ENCODE peak calls at places on chromosomes 4 and X, in nine cellular contexts. One of them, this sample, is unnamed.

GRCh38 chr4:14853186-14853946 is 148.9 kb upstream of the CPEB2 start:
- DNase-seq in heart left ventricle: no peak
- DNase-seq in mucosa of descending colon: no peak
- DNase-seq in endodermal cell: no peak
- DNase-seq in mammary epithelial cell: peak; percentile 78
- DNase-seq in CD8-positive, alpha-beta T cell: no peak
- DNase-seq in left lung: no peak
- DNase-seq in mesothelial cell of epicardium: no peak
- DNase-seq in stomach: no peak
- DNase-seq in this sample: no peak

GRCh38 chr4:86549163-86549788 is 44.8 kb upstream of the PTPN13 start:
- DNase-seq in heart left ventricle: no peak
- DNase-seq in mucosa of descending colon: no peak
- DNase-seq in endodermal cell: no peak
- DNase-seq in mammary epithelial cell: peak; percentile 59
- DNase-seq in CD8-positive, alpha-beta T cell: no peak
- DNase-seq in left lung: no peak
- DNase-seq in mesothelial cell of epicardium: no peak
- DNase-seq in stomach: no peak
- DNase-seq in this sample: no peak

GRCh38 chr4:34733185-34733916 is 1511.0 kb downstream of the ARAP2 start:
- DNase-seq in heart left ventricle: no peak
- DNase-seq in mucosa of descending colon: no peak
- DNase-seq in endodermal cell: no peak
- DNase-seq in mammary epithelial cell: no peak
- DNase-seq in CD8-positive, alpha-beta T cell: no peak
- DNase-seq in left lung: no peak
- DNase-seq in mesothelial cell of epicardium: no peak
- DNase-seq in stomach: no peak
- DNase-seq in this sample: no peak

GRCh38 chrX:106177982-106178321 is 9.8 kb downstream of the PWWP3B start:
- DNase-seq in heart left ventricle: no peak
- DNase-seq in mucosa of descending colon: no peak
- DNase-seq in endodermal cell: no peak
- DNase-seq in mammary epithelial cell: no peak
- DNase-seq in CD8-positive, alpha-beta T cell: no peak
- DNase-seq in left lung: no peak
- DNase-seq in mesothelial cell of epicardium: no peak
- DNase-seq in stomach: no peak
- DNase-seq in this sample: no peak

GRCh38 chrX:20066968-20067708 is 49.6 kb downstream of the MAP7D2 start:
- DNase-seq in heart left ventricle: no peak
- DNase-seq in mucosa of descending colon: no peak
- DNase-seq in endodermal cell: no peak
- DNase-seq in mammary epithelial cell: peak; percentile 52
- DNase-seq in CD8-positive, alpha-beta T cell: peak; percentile 6
- DNase-seq in left lung: no peak
- DNase-seq in mesothelial cell of epicardium: no peak
- DNase-seq in stomach: no peak
- DNase-seq in this sample: peak; percentile 36

GRCh38 chrX:136752796-136753195 is 27.9 kb downstream of the ARHGEF6 start:
- DNase-seq in heart left ventricle: no peak
- DNase-seq in mucosa of descending colon: no peak
- DNase-seq in endodermal cell: no peak
- DNase-seq in mammary epithelial cell: no peak
- DNase-seq in CD8-positive, alpha-beta T cell: no peak
- DNase-seq in left lung: no peak
- DNase-seq in mesothelial cell of epicardium: no peak
- DNase-seq in stomach: no peak
- DNase-seq in this sample: no peak

GRCh38 chr4:151407466-151408379 is 1.3 kb upstream of the FHIP1A start:
- DNase-seq in heart left ventricle: peak; percentile 15
- DNase-seq in mucosa of descending colon: peak; percentile 70
- DNase-seq in endodermal cell: peak; percentile 75
- DNase-seq in mammary epithelial cell: peak; percentile 66
- DNase-seq in CD8-positive, alpha-beta T cell: peak; percentile 8
- DNase-seq in left lung: peak; percentile 47
- DNase-seq in mesothelial cell of epicardium: no peak
- DNase-seq in stomach: peak; percentile 58
- DNase-seq in this sample: peak; percentile 19

GRCh38 chrX:24110049-24110448 is 39.5 kb upstream of the ZFX start:
- DNase-seq in heart left ventricle: peak; percentile 10
- DNase-seq in mucosa of descending colon: no peak
- DNase-seq in endodermal cell: no peak
- DNase-seq in mammary epithelial cell: no peak
- DNase-seq in CD8-positive, alpha-beta T cell: no peak
- DNase-seq in left lung: no peak
- DNase-seq in mesothelial cell of epicardium: peak; percentile 38
- DNase-seq in stomach: no peak
- DNase-seq in this sample: no peak

GRCh38 chr4:137414802-137415201 is 117.5 kb downstream of the PCDH18 start:
- DNase-seq in heart left ventricle: no peak
- DNase-seq in mucosa of descending colon: no peak
- DNase-seq in endodermal cell: no peak
- DNase-seq in mammary epithelial cell: no peak
- DNase-seq in CD8-positive, alpha-beta T cell: no peak
- DNase-seq in left lung: no peak
- DNase-seq in mesothelial cell of epicardium: no peak
- DNase-seq in stomach: no peak
- DNase-seq in this sample: no peak

GRCh38 chr4:24807611-24808010 is 12.2 kb downstream of the SOD3 start:
- DNase-seq in heart left ventricle: no peak
- DNase-seq in mucosa of descending colon: no peak
- DNase-seq in endodermal cell: no peak
- DNase-seq in mammary epithelial cell: no peak
- DNase-seq in CD8-positive, alpha-beta T cell: no peak
- DNase-seq in left lung: no peak
- DNase-seq in mesothelial cell of epicardium: no peak
- DNase-seq in stomach: no peak
- DNase-seq in this sample: no peak

GRCh38 chr4:102196221-102196620 is 149.1 kb downstream of the SLC39A8 start:
- DNase-seq in heart left ventricle: no peak
- DNase-seq in mucosa of descending colon: no peak
- DNase-seq in endodermal cell: no peak
- DNase-seq in mammary epithelial cell: peak; percentile 37
- DNase-seq in CD8-positive, alpha-beta T cell: no peak
- DNase-seq in left lung: no peak
- DNase-seq in mesothelial cell of epicardium: no peak
- DNase-seq in stomach: no peak
- DNase-seq in this sample: no peak

GRCh38 chr4:113840850-113841249 is 79.3 kb upstream of the CAMK2D start:
- DNase-seq in heart left ventricle: no peak
- DNase-seq in mucosa of descending colon: no peak
- DNase-seq in endodermal cell: no peak
- DNase-seq in mammary epithelial cell: peak; percentile 25
- DNase-seq in CD8-positive, alpha-beta T cell: no peak
- DNase-seq in left lung: no peak
- DNase-seq in mesothelial cell of epicardium: no peak
- DNase-seq in stomach: no peak
- DNase-seq in this sample: no peak

GRCh38 chr4:176875026-176875425 is 82.3 kb upstream of the VEGFC start:
- DNase-seq in heart left ventricle: no peak
- DNase-seq in mucosa of descending colon: no peak
- DNase-seq in endodermal cell: no peak
- DNase-seq in mammary epithelial cell: no peak
- DNase-seq in CD8-positive, alpha-beta T cell: no peak
- DNase-seq in left lung: no peak
- DNase-seq in mesothelial cell of epicardium: no peak
- DNase-seq in stomach: no peak
- DNase-seq in this sample: no peak

GRCh38 chr4:101102114-101102752 is 245.1 kb downstream of the PPP3CA start:
- DNase-seq in heart left ventricle: peak; percentile 39
- DNase-seq in mucosa of descending colon: peak; percentile 60
- DNase-seq in endodermal cell: no peak
- DNase-seq in mammary epithelial cell: peak; percentile 19
- DNase-seq in CD8-positive, alpha-beta T cell: no peak
- DNase-seq in left lung: no peak
- DNase-seq in mesothelial cell of epicardium: no peak
- DNase-seq in stomach: peak; percentile 42
- DNase-seq in this sample: no peak

GRCh38 chr4:74123065-74123728 is 24.2 kb upstream of the CXCL2 start:
- DNase-seq in heart left ventricle: peak; percentile 30
- DNase-seq in mucosa of descending colon: no peak
- DNase-seq in endodermal cell: no peak
- DNase-seq in mammary epithelial cell: no peak
- DNase-seq in CD8-positive, alpha-beta T cell: no peak
- DNase-seq in left lung: peak; percentile 41
- DNase-seq in mesothelial cell of epicardium: no peak
- DNase-seq in stomach: no peak
- DNase-seq in this sample: no peak

GRCh38 chr4:78437608-78438088 is 113.9 kb upstream of the ANXA3 start:
- DNase-seq in heart left ventricle: no peak
- DNase-seq in mucosa of descending colon: no peak
- DNase-seq in endodermal cell: no peak
- DNase-seq in mammary epithelial cell: peak; percentile 29
- DNase-seq in CD8-positive, alpha-beta T cell: no peak
- DNase-seq in left lung: no peak
- DNase-seq in mesothelial cell of epicardium: no peak
- DNase-seq in stomach: no peak
- DNase-seq in this sample: no peak

DNA sequence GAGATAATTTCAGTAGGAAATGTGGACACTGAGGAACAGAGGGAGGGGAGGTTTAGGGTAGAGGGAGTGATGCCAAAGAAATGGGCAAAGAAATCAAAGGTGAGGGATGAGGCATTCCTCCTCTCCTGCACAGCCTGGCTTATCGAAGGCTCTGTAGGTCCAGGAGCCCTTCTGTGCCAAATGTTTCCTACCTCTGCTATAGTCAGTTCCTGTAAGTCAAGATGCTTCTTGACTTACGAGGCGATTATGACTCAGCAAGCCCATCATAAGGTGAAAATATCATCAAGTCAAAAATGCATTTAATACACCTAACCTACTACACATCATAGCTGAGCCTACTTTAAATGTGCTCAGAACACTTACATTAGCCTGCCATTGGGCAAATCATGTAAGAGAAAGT is 60.0 kb upstream of the ARHGAP24 start:
- DNase-seq in heart left ventricle: no peak
- DNase-seq in mucosa of descending colon: no peak
- DNase-seq in endodermal cell: no peak
- DNase-seq in mammary epithelial cell: no peak
- DNase-seq in CD8-positive, alpha-beta T cell: no peak
- DNase-seq in left lung: no peak
- DNase-seq in mesothelial cell of epicardium: no peak
- DNase-seq in stomach: no peak
- DNase-seq in this sample: no peak
- TF ChIP-seq CTCF in heart left ventricle: no peak
- TF ChIP-seq CTCF in mucosa of descending colon: no peak
- TF ChIP-seq CTCF in endodermal cell: no peak
- TF ChIP-seq CTCF in mammary epithelial cell: no peak
- TF ChIP-seq CTCF in CD8-positive, alpha-beta T cell: no peak
- TF ChIP-seq CTCF in left lung: no peak
- TF ChIP-seq CTCF in mesothelial cell of epicardium: no peak
- TF ChIP-seq CTCF in stomach: no peak
- TF ChIP-seq CTCF in this sample: no peak

DNA sequence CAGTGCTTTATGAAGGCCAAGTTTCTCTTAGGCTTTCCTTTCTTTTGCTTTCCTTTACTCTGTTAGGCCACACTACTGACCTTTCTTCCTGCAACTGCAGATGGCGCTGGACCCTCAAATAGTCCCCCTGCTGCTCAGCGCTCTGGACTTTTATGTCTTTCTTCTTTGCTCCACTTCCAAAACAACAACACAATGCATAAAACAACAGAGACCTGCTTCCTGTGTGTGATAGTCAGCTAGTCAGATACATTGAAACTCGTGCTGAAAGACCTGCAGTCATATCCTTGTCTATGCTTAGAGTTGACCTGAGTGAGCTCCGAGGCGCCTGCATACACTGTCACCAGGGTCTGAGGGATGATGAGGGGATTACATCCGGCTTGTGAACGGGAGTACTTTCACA is 108.9 kb upstream of the TEX13D start:
- DNase-seq in heart left ventricle: no peak
- DNase-seq in mucosa of descending colon: no peak
- DNase-seq in endodermal cell: peak; percentile 59
- DNase-seq in mammary epithelial cell: no peak
- DNase-seq in CD8-positive, alpha-beta T cell: no peak
- DNase-seq in left lung: no peak
- DNase-seq in mesothelial cell of epicardium: no peak
- DNase-seq in stomach: no peak
- DNase-seq in this sample: no peak
- TF ChIP-seq CTCF in heart left ventricle: no peak
- TF ChIP-seq CTCF in mucosa of descending colon: no peak
- TF ChIP-seq CTCF in endodermal cell: peak; percentile 88
- TF ChIP-seq CTCF in mammary epithelial cell: no peak
- TF ChIP-seq CTCF in CD8-positive, alpha-beta T cell: no peak
- TF ChIP-seq CTCF in left lung: no peak
- TF ChIP-seq CTCF in mesothelial cell of epicardium: no peak
- TF ChIP-seq CTCF in stomach: no peak
- TF ChIP-seq CTCF in this sample: no peak

GRCh38 chr4:19883841-19884240 is 367.9 kb upstream of the SLIT2 start:
- DNase-seq in heart left ventricle: no peak
- DNase-seq in mucosa of descending colon: no peak
- DNase-seq in endodermal cell: no peak
- DNase-seq in mammary epithelial cell: no peak
- DNase-seq in CD8-positive, alpha-beta T cell: no peak
- DNase-seq in left lung: no peak
- DNase-seq in mesothelial cell of epicardium: no peak
- DNase-seq in stomach: no peak
- DNase-seq in this sample: no peak

DNA sequence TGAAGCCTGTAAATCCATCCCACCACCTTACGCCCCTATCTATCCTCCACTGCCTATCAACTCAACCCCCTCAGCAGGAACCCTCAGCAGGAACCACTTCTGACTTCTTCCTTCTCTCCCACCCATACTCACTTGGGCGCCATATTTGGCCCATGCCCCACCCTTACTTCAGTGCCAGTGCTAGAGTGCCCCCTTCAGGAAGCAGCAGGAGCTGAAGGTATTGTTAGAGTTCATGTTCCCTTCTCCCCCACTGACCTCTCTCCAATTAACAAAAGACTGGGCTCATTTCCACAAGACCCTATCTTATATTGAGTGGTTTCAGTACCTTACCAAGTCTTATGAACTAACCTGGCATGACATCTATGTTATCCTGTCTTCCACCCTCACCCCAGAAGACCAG is 363.1 kb upstream of the SLIT2 start:
- DNase-seq in heart left ventricle: no peak
- DNase-seq in mucosa of descending colon: no peak
- DNase-seq in endodermal cell: no peak
- DNase-seq in mammary epithelial cell: no peak
- DNase-seq in CD8-positive, alpha-beta T cell: no peak
- DNase-seq in left lung: no peak
- DNase-seq in mesothelial cell of epicardium: no peak
- DNase-seq in stomach: no peak
- DNase-seq in this sample: no peak
- TF ChIP-seq CTCF in heart left ventricle: no peak
- TF ChIP-seq CTCF in mucosa of descending colon: no peak
- TF ChIP-seq CTCF in endodermal cell: peak; percentile 27
- TF ChIP-seq CTCF in mammary epithelial cell: no peak
- TF ChIP-seq CTCF in CD8-positive, alpha-beta T cell: no peak
- TF ChIP-seq CTCF in left lung: no peak
- TF ChIP-seq CTCF in mesothelial cell of epicardium: no peak
- TF ChIP-seq CTCF in stomach: no peak
- TF ChIP-seq CTCF in this sample: no peak

DNA sequence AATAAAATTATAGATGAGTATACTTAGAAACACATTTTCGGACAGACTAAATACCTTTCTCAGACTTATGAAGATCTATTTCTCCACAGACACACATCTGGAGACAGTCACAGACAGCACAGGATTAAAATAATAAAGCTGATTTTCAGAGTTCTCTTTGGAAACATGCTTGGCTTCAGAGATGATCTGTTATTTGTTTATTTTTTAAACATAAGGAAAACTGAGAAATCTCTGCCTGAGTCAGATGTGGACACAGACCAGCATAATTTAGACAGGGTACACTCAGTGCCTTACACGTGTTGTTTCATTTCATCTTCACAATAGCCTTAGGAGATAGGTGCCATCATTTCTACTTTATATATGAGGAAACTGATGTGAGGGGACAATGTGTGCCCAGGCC is 92.1 kb downstream of the SLC9A7 start:
- DNase-seq in heart left ventricle: no peak
- DNase-seq in mucosa of descending colon: no peak
- DNase-seq in endodermal cell: no peak
- DNase-seq in mammary epithelial cell: no peak
- DNase-seq in CD8-positive, alpha-beta T cell: no peak
- DNase-seq in left lung: no peak
- DNase-seq in mesothelial cell of epicardium: no peak
- DNase-seq in stomach: no peak
- DNase-seq in this sample: no peak
- TF ChIP-seq CTCF in heart left ventricle: no peak
- TF ChIP-seq CTCF in mucosa of descending colon: no peak
- TF ChIP-seq CTCF in endodermal cell: no peak
- TF ChIP-seq CTCF in mammary epithelial cell: no peak
- TF ChIP-seq CTCF in CD8-positive, alpha-beta T cell: no peak
- TF ChIP-seq CTCF in left lung: no peak
- TF ChIP-seq CTCF in mesothelial cell of epicardium: no peak
- TF ChIP-seq CTCF in stomach: no peak
- TF ChIP-seq CTCF in this sample: no peak